ENCODE peak calls at places on chromosomes 12 and 14, in nine cellular contexts. One of them, this sample, is unnamed.

GRCh38 chr14:105760691-105761344 is 234.4 kb downstream of the TMEM121 start:
- DNase-seq in AG04450: no peak
- DNase-seq in neuronal stem cell: no peak
- DNase-seq in HCT116: no peak
- DNase-seq in tibial artery: no peak
- DNase-seq in Peyer's patch: peak; percentile 46
- DNase-seq in heart left ventricle: peak; percentile 47
- DNase-seq in left ventricle myocardium inferior: no peak
- DNase-seq in CD4-positive, alpha-beta T cell: no peak
- DNase-seq in this sample: peak; percentile 58

GRCh38 chr14:67371247-67372148 is 11.4 kb downstream of the EIF2S1 start:
- DNase-seq in AG04450: no peak
- DNase-seq in neuronal stem cell: no peak
- DNase-seq in HCT116: no peak
- DNase-seq in tibial artery: no peak
- DNase-seq in Peyer's patch: no peak
- DNase-seq in heart left ventricle: no peak
- DNase-seq in left ventricle myocardium inferior: no peak
- DNase-seq in CD4-positive, alpha-beta T cell: no peak
- DNase-seq in this sample: no peak

GRCh38 chr12:5921966-5922365 is 23.1 kb downstream of the ANO2 start:
- DNase-seq in AG04450: no peak
- DNase-seq in neuronal stem cell: no peak
- DNase-seq in HCT116: no peak
- DNase-seq in tibial artery: no peak
- DNase-seq in Peyer's patch: no peak
- DNase-seq in heart left ventricle: no peak
- DNase-seq in left ventricle myocardium inferior: no peak
- DNase-seq in CD4-positive, alpha-beta T cell: no peak
- DNase-seq in this sample: no peak

GRCh38 chr12:24913130-24913529 is 35.8 kb downstream of the BCAT1 start:
- DNase-seq in AG04450: no peak
- DNase-seq in neuronal stem cell: no peak
- DNase-seq in HCT116: no peak
- DNase-seq in tibial artery: no peak
- DNase-seq in Peyer's patch: no peak
- DNase-seq in heart left ventricle: no peak
- DNase-seq in left ventricle myocardium inferior: no peak
- DNase-seq in CD4-positive, alpha-beta T cell: no peak
- DNase-seq in this sample: no peak

GRCh38 chr14:64296561-64296960 is 2.4 kb upstream of the ESR2 start:
- DNase-seq in AG04450: no peak
- DNase-seq in neuronal stem cell: no peak
- DNase-seq in HCT116: no peak
- DNase-seq in tibial artery: no peak
- DNase-seq in Peyer's patch: no peak
- DNase-seq in heart left ventricle: no peak
- DNase-seq in left ventricle myocardium inferior: no peak
- DNase-seq in CD4-positive, alpha-beta T cell: no peak
- DNase-seq in this sample: no peak

GRCh38 chr12:13183621-13184020 is 12.9 kb upstream of the EMP1 start:
- DNase-seq in AG04450: no peak
- DNase-seq in neuronal stem cell: no peak
- DNase-seq in HCT116: no peak
- DNase-seq in tibial artery: no peak
- DNase-seq in Peyer's patch: no peak
- DNase-seq in heart left ventricle: no peak
- DNase-seq in left ventricle myocardium inferior: no peak
- DNase-seq in CD4-positive, alpha-beta T cell: no peak
- DNase-seq in this sample: no peak

GRCh38 chr14:34501004-34501580 is 38.4 kb downstream of the EAPP start:
- DNase-seq in AG04450: no peak
- DNase-seq in neuronal stem cell: no peak
- DNase-seq in HCT116: no peak
- DNase-seq in tibial artery: no peak
- DNase-seq in Peyer's patch: no peak
- DNase-seq in heart left ventricle: no peak
- DNase-seq in left ventricle myocardium inferior: no peak
- DNase-seq in CD4-positive, alpha-beta T cell: no peak
- DNase-seq in this sample: no peak

GRCh38 chr12:113766880-113767878 is 198.9 kb downstream of the RBM19 start:
- DNase-seq in AG04450: peak; percentile 41
- DNase-seq in neuronal stem cell: peak; percentile 58
- DNase-seq in HCT116: no peak
- DNase-seq in tibial artery: no peak
- DNase-seq in Peyer's patch: no peak
- DNase-seq in heart left ventricle: no peak
- DNase-seq in left ventricle myocardium inferior: no peak
- DNase-seq in CD4-positive, alpha-beta T cell: no peak
- DNase-seq in this sample: no peak

GRCh38 chr12:89311703-89312293 is 40.5 kb downstream of the DUSP6 start:
- DNase-seq in AG04450: no peak
- DNase-seq in neuronal stem cell: no peak
- DNase-seq in HCT116: no peak
- DNase-seq in tibial artery: no peak
- DNase-seq in Peyer's patch: no peak
- DNase-seq in heart left ventricle: no peak
- DNase-seq in left ventricle myocardium inferior: no peak
- DNase-seq in CD4-positive, alpha-beta T cell: no peak
- DNase-seq in this sample: no peak

GRCh38 chr14:69493791-69494190 is 9.3 kb downstream of the PLEKHD1 start:
- DNase-seq in AG04450: no peak
- DNase-seq in neuronal stem cell: no peak
- DNase-seq in HCT116: no peak
- DNase-seq in tibial artery: no peak
- DNase-seq in Peyer's patch: no peak
- DNase-seq in heart left ventricle: no peak
- DNase-seq in left ventricle myocardium inferior: no peak
- DNase-seq in CD4-positive, alpha-beta T cell: no peak
- DNase-seq in this sample: no peak

GRCh38 chr12:71426648-71427047 is 12.9 kb upstream of the LGR5 start:
- DNase-seq in AG04450: no peak
- DNase-seq in neuronal stem cell: no peak
- DNase-seq in HCT116: no peak
- DNase-seq in tibial artery: no peak
- DNase-seq in Peyer's patch: no peak
- DNase-seq in heart left ventricle: no peak
- DNase-seq in left ventricle myocardium inferior: no peak
- DNase-seq in CD4-positive, alpha-beta T cell: no peak
- DNase-seq in this sample: no peak

GRCh38 chr14:103283916-103284315 is 50.1 kb upstream of the EIF5 start:
- DNase-seq in AG04450: no peak
- DNase-seq in neuronal stem cell: no peak
- DNase-seq in HCT116: no peak
- DNase-seq in tibial artery: no peak
- DNase-seq in Peyer's patch: no peak
- DNase-seq in heart left ventricle: no peak
- DNase-seq in left ventricle myocardium inferior: no peak
- DNase-seq in CD4-positive, alpha-beta T cell: no peak
- DNase-seq in this sample: no peak

GRCh38 chr14:36662258-36662542 is 540 bp downstream of the PAX9 start:
- DNase-seq in AG04450: no peak
- DNase-seq in neuronal stem cell: no peak
- DNase-seq in HCT116: no peak
- DNase-seq in tibial artery: no peak
- DNase-seq in Peyer's patch: no peak
- DNase-seq in heart left ventricle: no peak
- DNase-seq in left ventricle myocardium inferior: no peak
- DNase-seq in CD4-positive, alpha-beta T cell: no peak
- DNase-seq in this sample: no peak
- H3K27me3 ChIP-seq in AG04450: peaks cover 98% of the 10 kb centered on the region
- H3K27me3 ChIP-seq in neuronal stem cell: peaks cover 72% of the 10 kb centered on the region
- H3K27me3 ChIP-seq in HCT116: no peaks in the 10 kb centered on the region
- H3K27me3 ChIP-seq in tibial artery: peaks cover 9% of the 10 kb centered on the region
- H3K27me3 ChIP-seq in Peyer's patch: peaks cover 88% of the 10 kb centered on the region
- H3K27me3 ChIP-seq in heart left ventricle: peaks cover 87% of the 10 kb centered on the region
- H3K27me3 ChIP-seq in left ventricle myocardium inferior: peaks cover 100% of the 10 kb centered on the region
- H3K27me3 ChIP-seq in CD4-positive, alpha-beta T cell: peaks cover 100% of the 10 kb centered on the region
- H3K27me3 ChIP-seq in this sample: peaks cover 98% of the 10 kb centered on the region

DNA sequence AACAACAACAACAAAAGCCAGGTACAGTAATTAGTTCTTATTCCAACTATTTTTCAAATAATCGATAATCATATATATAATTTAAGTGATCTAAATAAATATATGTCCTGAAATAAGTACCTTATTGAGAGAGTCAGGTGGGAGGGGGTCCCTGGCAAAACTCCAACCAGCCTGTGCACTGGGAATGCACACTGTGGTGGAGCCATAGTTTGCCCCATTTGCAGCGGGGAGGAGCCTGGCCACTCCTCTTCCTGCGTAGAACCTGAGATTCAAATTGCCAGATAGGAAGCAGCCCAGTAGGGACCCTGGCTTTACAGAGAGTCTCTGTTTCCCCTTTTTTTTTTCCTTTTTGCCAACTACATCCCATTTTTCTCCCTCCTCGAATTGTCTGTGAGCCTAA is 26.4 kb downstream of the CPNE8 start:
- DNase-seq in AG04450: no peak
- DNase-seq in neuronal stem cell: no peak
- DNase-seq in HCT116: no peak
- DNase-seq in tibial artery: no peak
- DNase-seq in Peyer's patch: no peak
- DNase-seq in heart left ventricle: no peak
- DNase-seq in left ventricle myocardium inferior: no peak
- DNase-seq in CD4-positive, alpha-beta T cell: no peak
- DNase-seq in this sample: no peak
- H3K27me3 ChIP-seq in AG04450: no peaks in the 10 kb centered on the region
- H3K27me3 ChIP-seq in neuronal stem cell: no peaks in the 10 kb centered on the region
- H3K27me3 ChIP-seq in HCT116: no peaks in the 10 kb centered on the region
- H3K27me3 ChIP-seq in tibial artery: no peaks in the 10 kb centered on the region
- H3K27me3 ChIP-seq in Peyer's patch: no peaks in the 10 kb centered on the region
- H3K27me3 ChIP-seq in heart left ventricle: no peaks in the 10 kb centered on the region
- H3K27me3 ChIP-seq in left ventricle myocardium inferior: no peaks in the 10 kb centered on the region
- H3K27me3 ChIP-seq in CD4-positive, alpha-beta T cell: no peaks in the 10 kb centered on the region
- H3K27me3 ChIP-seq in this sample: no peaks in the 10 kb centered on the region

DNA sequence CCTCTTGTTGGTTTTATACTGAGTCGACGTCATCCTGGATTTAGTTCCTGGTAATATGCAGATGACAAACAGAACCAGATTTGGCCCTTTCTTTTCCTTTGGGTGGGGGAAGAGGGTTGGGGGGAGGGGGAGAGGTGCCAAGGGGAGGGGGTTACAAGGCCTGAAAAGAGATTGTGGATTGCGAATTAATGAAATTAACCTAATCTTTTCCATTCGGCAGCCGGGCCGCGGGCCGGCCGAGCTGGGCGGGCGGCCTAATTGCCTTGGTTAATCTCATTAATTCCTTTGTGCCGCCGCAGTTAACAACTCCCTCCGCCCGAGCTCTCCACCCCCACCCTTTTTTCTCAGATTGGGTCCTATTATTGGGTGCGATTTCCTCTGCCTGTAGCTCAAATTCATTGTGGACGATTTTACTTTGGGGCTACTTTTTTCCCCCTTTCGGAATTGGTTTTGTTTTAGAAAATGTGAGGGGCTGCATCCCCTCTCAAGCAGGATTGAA is 387 bp upstream of the GSC start:
- DNase-seq in AG04450: no peak
- DNase-seq in neuronal stem cell: no peak
- DNase-seq in HCT116: no peak
- DNase-seq in tibial artery: no peak
- DNase-seq in Peyer's patch: no peak
- DNase-seq in heart left ventricle: no peak
- DNase-seq in left ventricle myocardium inferior: no peak
- DNase-seq in CD4-positive, alpha-beta T cell: no peak
- DNase-seq in this sample: no peak
- H3K27me3 ChIP-seq in AG04450: peaks cover 87% of the 10 kb centered on the region
- H3K27me3 ChIP-seq in neuronal stem cell: peaks cover 33% of the 10 kb centered on the region
- H3K27me3 ChIP-seq in HCT116: peaks cover 7% of the 10 kb centered on the region
- H3K27me3 ChIP-seq in tibial artery: peaks cover 3% of the 10 kb centered on the region
- H3K27me3 ChIP-seq in Peyer's patch: peaks cover 72% of the 10 kb centered on the region
- H3K27me3 ChIP-seq in heart left ventricle: peaks cover 76% of the 10 kb centered on the region
- H3K27me3 ChIP-seq in left ventricle myocardium inferior: peaks cover 100% of the 10 kb centered on the region
- H3K27me3 ChIP-seq in CD4-positive, alpha-beta T cell: peaks cover 97% of the 10 kb centered on the region
- H3K27me3 ChIP-seq in this sample: peaks cover 99% of the 10 kb centered on the region

GRCh38 chr14:74133833-74134481 is 49.2 kb downstream of the LIN52 start:
- DNase-seq in AG04450: no peak
- DNase-seq in neuronal stem cell: no peak
- DNase-seq in HCT116: no peak
- DNase-seq in tibial artery: no peak
- DNase-seq in Peyer's patch: no peak
- DNase-seq in heart left ventricle: no peak
- DNase-seq in left ventricle myocardium inferior: no peak
- DNase-seq in CD4-positive, alpha-beta T cell: no peak
- DNase-seq in this sample: no peak
- H3K27me3 ChIP-seq in AG04450: no peaks in the 10 kb centered on the region
- H3K27me3 ChIP-seq in neuronal stem cell: no peaks in the 10 kb centered on the region
- H3K27me3 ChIP-seq in HCT116: no peaks in the 10 kb centered on the region
- H3K27me3 ChIP-seq in tibial artery: no peaks in the 10 kb centered on the region
- H3K27me3 ChIP-seq in Peyer's patch: no peaks in the 10 kb centered on the region
- H3K27me3 ChIP-seq in heart left ventricle: no peaks in the 10 kb centered on the region
- H3K27me3 ChIP-seq in left ventricle myocardium inferior: no peaks in the 10 kb centered on the region
- H3K27me3 ChIP-seq in CD4-positive, alpha-beta T cell: no peaks in the 10 kb centered on the region
- H3K27me3 ChIP-seq in this sample: no peaks in the 10 kb centered on the region

DNA sequence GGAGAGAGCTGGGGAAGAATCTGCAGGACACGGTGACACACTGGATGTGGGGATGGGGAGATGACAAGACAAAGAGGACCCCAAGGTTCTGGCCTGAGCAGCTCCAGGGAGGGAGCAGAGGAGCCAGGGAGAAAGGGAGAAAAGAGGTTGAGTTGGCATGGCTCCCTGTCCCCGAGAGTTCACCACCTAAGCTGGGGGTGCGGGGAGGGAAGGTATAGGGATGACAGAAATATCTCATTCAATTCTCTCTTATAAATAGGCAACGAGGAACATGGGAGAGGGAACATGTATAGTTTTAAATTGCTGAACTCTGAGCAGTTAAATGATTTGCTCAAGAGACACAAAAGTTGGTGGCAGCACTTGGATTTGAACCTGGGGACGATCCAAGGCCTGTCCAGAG is 85.1 kb downstream of the CMKLR1 start:
- DNase-seq in AG04450: no peak
- DNase-seq in neuronal stem cell: no peak
- DNase-seq in HCT116: no peak
- DNase-seq in tibial artery: no peak
- DNase-seq in Peyer's patch: no peak
- DNase-seq in heart left ventricle: no peak
- DNase-seq in left ventricle myocardium inferior: no peak
- DNase-seq in CD4-positive, alpha-beta T cell: no peak
- DNase-seq in this sample: no peak
- H3K27me3 ChIP-seq in AG04450: no peaks in the 10 kb centered on the region
- H3K27me3 ChIP-seq in neuronal stem cell: no peaks in the 10 kb centered on the region
- H3K27me3 ChIP-seq in HCT116: peaks cover 75% of the 10 kb centered on the region
- H3K27me3 ChIP-seq in tibial artery: no peaks in the 10 kb centered on the region
- H3K27me3 ChIP-seq in Peyer's patch: no peaks in the 10 kb centered on the region
- H3K27me3 ChIP-seq in heart left ventricle: no peaks in the 10 kb centered on the region
- H3K27me3 ChIP-seq in left ventricle myocardium inferior: peaks cover 57% of the 10 kb centered on the region
- H3K27me3 ChIP-seq in CD4-positive, alpha-beta T cell: peaks cover 6% of the 10 kb centered on the region
- H3K27me3 ChIP-seq in this sample: no peaks in the 10 kb centered on the region

This sample was measured in upper lobe of right lung.